ENCODE peak calls at places on chromosome 17, in five cellular contexts. R is prostate gland, A is HuH-7.5, B is spleen, N is chondrocyte. D is an unnamed sample.

GRCh38 chr17:75238684-75239191 is 22.7 kb downstream of the GGA3 start:
- DNase-seq in R (peak; percentile 44), A (peak; percentile 84), B (peak; percentile 86), N (no peak), D (peak; percentile 56)

GRCh38 chr17:27810211-27810901 is 10.0 kb upstream of the NOS2 start:
- DNase-seq in R (no peak), A (no peak), B (no peak), N (no peak), D (peak; percentile 11)

GRCh38 chr17:31318298-31319190 is 2.9 kb downstream of the EVI2A start:
- DNase-seq in R (no peak), A (no peak), B (peak; percentile 63), N (no peak), D (peak; percentile 80)

GRCh38 chr17:81412490-81413093 is 17.3 kb downstream of the BAHCC1 start:
- DNase-seq in R (no peak), A (no peak), B (peak; percentile 87), N (no peak), D (no peak)

GRCh38 chr17:71975998-71976649 is 144.7 kb upstream of the SOX9 start:
- DNase-seq in R (peak; percentile 84), A (no peak), B (no peak), N (peak; percentile 93), D (peak; percentile 97)

GRCh38 chr17:62380253-62380652 is at the start of gene EFCAB3:
- DNase-seq in R (no peak), A (no peak), B (no peak), N (no peak), D (no peak)

GRCh38 chr17:17186051-17186450 is 20.1 kb downstream of the PLD6 start:
- DNase-seq in R (peak; percentile 65), A (no peak), B (no peak), N (no peak), D (no peak)

GRCh38 chr17:34386925-34387550 is 24.0 kb upstream of the CCL1 start:
- DNase-seq in R (no peak), A (no peak), B (peak; percentile 47), N (no peak), D (peak; percentile 87)

GRCh38 chr17:82675476-82676245 is 22.8 kb downstream of the RAB40B start:
- DNase-seq in R (no peak), A (no peak), B (no peak), N (peak; percentile 59), D (no peak)

GRCh38 chr17:1979182-1979980 is 45.8 kb downstream of the RTN4RL1 start:
- DNase-seq in R (no peak), A (no peak), B (no peak), N (no peak), D (no peak)

GRCh38 chr17:12667299-12667958 is 1.7 kb downstream of the MYOCD start:
- DNase-seq in R (no peak), A (peak; percentile 16), B (no peak), N (no peak), D (peak; percentile 50)

GRCh38 chr17:72169823-72170222 is 49.0 kb downstream of the SOX9 start:
- DNase-seq in R (no peak), A (no peak), B (no peak), N (no peak), D (no peak)

GRCh38 chr17:8606415-8606814 is 24.1 kb downstream of the MYH10 start:
- DNase-seq in R (no peak), A (no peak), B (no peak), N (no peak), D (no peak)